ENCODE peak calls at places on chromosome 12, in seven cellular contexts. One of them, this sample, is unnamed.

GRCh38 chr12:116540617-116541152 is 18.5 kb upstream of the MAP1LC3B2 start:
- DNase-seq in AG04450: no peak
- DNase-seq in IMR-90: no peak
- DNase-seq in NB4: no peak
- DNase-seq in adrenal gland: no peak
- DNase-seq in dorsolateral prefrontal cortex: no peak
- DNase-seq in hepatocyte: no peak
- DNase-seq in this sample: peak; percentile 56

GRCh38 chr12:94049718-94050117 is 98.7 kb upstream of the PLXNC1 start:
- DNase-seq in NB4: no peak
- DNase-seq in hepatocyte: no peak
- DNase-seq in AG04450: no peak
- DNase-seq in adrenal gland: no peak
- DNase-seq in IMR-90: no peak
- DNase-seq in dorsolateral prefrontal cortex: no peak
- DNase-seq in this sample: no peak

GRCh38 chr12:103909811-103910210 is 20.4 kb upstream of the HSP90B1 start:
- DNase-seq in IMR-90: peak; percentile 37
- DNase-seq in AG04450: no peak
- DNase-seq in hepatocyte: no peak
- DNase-seq in NB4: no peak
- DNase-seq in dorsolateral prefrontal cortex: no peak
- DNase-seq in adrenal gland: no peak
- DNase-seq in this sample: peak; percentile 71

GRCh38 chr12:64998327-64999156 is 122.6 kb downstream of the WIF1 start:
- DNase-seq in dorsolateral prefrontal cortex: no peak
- DNase-seq in NB4: no peak
- DNase-seq in adrenal gland: no peak
- DNase-seq in IMR-90: no peak
- DNase-seq in AG04450: no peak
- DNase-seq in hepatocyte: peak; percentile 19
- DNase-seq in this sample: peak; percentile 7

GRCh38 chr12:132700212-132700913 is 10.3 kb upstream of the PGAM5 start:
- DNase-seq in dorsolateral prefrontal cortex: no peak
- DNase-seq in adrenal gland: no peak
- DNase-seq in AG04450: no peak
- DNase-seq in NB4: no peak
- DNase-seq in IMR-90: peak; percentile 35
- DNase-seq in hepatocyte: no peak
- DNase-seq in this sample: peak; percentile 51

GRCh38 chr12:120639771-120640721 is at the start of gene CABP1:
- DNase-seq in IMR-90: no peak
- DNase-seq in hepatocyte: peak; percentile 55
- DNase-seq in dorsolateral prefrontal cortex: peak; percentile 57
- DNase-seq in adrenal gland: no peak
- DNase-seq in NB4: peak; percentile 64
- DNase-seq in AG04450: no peak
- DNase-seq in this sample: no peak

GRCh38 chr12:98644433-98644711 is 216 bp downstream of the IKBIP start:
- DNase-seq in NB4: no peak
- DNase-seq in dorsolateral prefrontal cortex: no peak
- DNase-seq in hepatocyte: peak; percentile 62
- DNase-seq in adrenal gland: no peak
- DNase-seq in IMR-90: no peak
- DNase-seq in AG04450: no peak
- DNase-seq in this sample: no peak

GRCh38 chr12:58711968-58712367 is 208.3 kb downstream of the LRIG3 start:
- DNase-seq in hepatocyte: no peak
- DNase-seq in AG04450: peak; percentile 11
- DNase-seq in dorsolateral prefrontal cortex: no peak
- DNase-seq in adrenal gland: no peak
- DNase-seq in NB4: no peak
- DNase-seq in IMR-90: peak; percentile 80
- DNase-seq in this sample: peak; percentile 78

GRCh38 chr12:121582583-121583333 is 1.9 kb upstream of the KDM2B start:
- DNase-seq in NB4: peak; percentile 34
- DNase-seq in hepatocyte: no peak
- DNase-seq in adrenal gland: no peak
- DNase-seq in dorsolateral prefrontal cortex: no peak
- DNase-seq in AG04450: no peak
- DNase-seq in IMR-90: no peak
- DNase-seq in this sample: no peak

GRCh38 chr12:131494141-131494733 is 216.7 kb upstream of the SFSWAP start:
- DNase-seq in dorsolateral prefrontal cortex: no peak
- DNase-seq in hepatocyte: no peak
- DNase-seq in AG04450: no peak
- DNase-seq in NB4: no peak
- DNase-seq in adrenal gland: no peak
- DNase-seq in IMR-90: no peak
- DNase-seq in this sample: no peak

GRCh38 chr12:52794479-52795331 is 1.2 kb downstream of the KRT3 start:
- DNase-seq in adrenal gland: no peak
- DNase-seq in IMR-90: peak; percentile 37
- DNase-seq in AG04450: no peak
- DNase-seq in dorsolateral prefrontal cortex: no peak
- DNase-seq in hepatocyte: no peak
- DNase-seq in NB4: peak; percentile 50
- DNase-seq in this sample: peak; percentile 64

GRCh38 chr12:101928556-101928955 is 51.2 kb downstream of the DRAM1 start:
- DNase-seq in IMR-90: no peak
- DNase-seq in AG04450: no peak
- DNase-seq in NB4: peak; percentile 23
- DNase-seq in hepatocyte: no peak
- DNase-seq in adrenal gland: no peak
- DNase-seq in dorsolateral prefrontal cortex: no peak
- DNase-seq in this sample: no peak

GRCh38 chr12:102740157-102741032 is 176.6 kb downstream of the PAH start:
- DNase-seq in NB4: peak; percentile 45
- DNase-seq in adrenal gland: no peak
- DNase-seq in AG04450: no peak
- DNase-seq in dorsolateral prefrontal cortex: no peak
- DNase-seq in IMR-90: peak; percentile 36
- DNase-seq in hepatocyte: peak; percentile 67
- DNase-seq in this sample: peak; percentile 61

GRCh38 chr12:6494968-6495367 is 1.1 kb downstream of the NCAPD2 start:
- DNase-seq in AG04450: no peak
- DNase-seq in adrenal gland: no peak
- DNase-seq in hepatocyte: no peak
- DNase-seq in IMR-90: no peak
- DNase-seq in NB4: peak; percentile 73
- DNase-seq in dorsolateral prefrontal cortex: no peak
- DNase-seq in this sample: no peak
- H3K4me3 ChIP-seq in AG04450: peak overlapping the region; percentile 86
- H3K4me3 ChIP-seq in adrenal gland: no peak overlapping the region
- H3K4me3 ChIP-seq in hepatocyte: no peak overlapping the region
- H3K4me3 ChIP-seq in IMR-90: no peak overlapping the region
- H3K4me3 ChIP-seq in NB4: peak overlapping the region; percentile 95
- H3K4me3 ChIP-seq in dorsolateral prefrontal cortex: peak overlapping the region; percentile 74
- H3K4me3 ChIP-seq in this sample: peak overlapping the region; percentile 90

GRCh38 chr12:2273288-2273687 is 220.5 kb downstream of the CACNA1C start:
- DNase-seq in hepatocyte: no peak
- DNase-seq in adrenal gland: no peak
- DNase-seq in IMR-90: peak; percentile 83
- DNase-seq in NB4: no peak
- DNase-seq in AG04450: no peak
- DNase-seq in dorsolateral prefrontal cortex: no peak
- DNase-seq in this sample: peak; percentile 80
- TF ChIP-seq CTCF in hepatocyte: no peak
- TF ChIP-seq CTCF in adrenal gland: no peak
- TF ChIP-seq CTCF in IMR-90: peak; percentile 75
- TF ChIP-seq CTCF in NB4: no peak
- TF ChIP-seq CTCF in AG04450: peak; percentile 55
- TF ChIP-seq CTCF in dorsolateral prefrontal cortex: no peak
- TF ChIP-seq CTCF in this sample: peak; percentile 59

GRCh38 chr12:106953352-106954260 is 2.1 kb upstream of the TMEM263 start:
- DNase-seq in adrenal gland: no peak
- DNase-seq in AG04450: no peak
- DNase-seq in dorsolateral prefrontal cortex: no peak
- DNase-seq in hepatocyte: no peak
- DNase-seq in NB4: no peak
- DNase-seq in IMR-90: peak; percentile 4
- DNase-seq in this sample: no peak
- H3K4me3 ChIP-seq in adrenal gland: no peak overlapping the region
- H3K4me3 ChIP-seq in AG04450: no peak overlapping the region
- H3K4me3 ChIP-seq in dorsolateral prefrontal cortex: no peak overlapping the region
- H3K4me3 ChIP-seq in hepatocyte: no peak overlapping the region
- H3K4me3 ChIP-seq in NB4: no peak overlapping the region
- H3K4me3 ChIP-seq in IMR-90: no peak overlapping the region
- H3K4me3 ChIP-seq in this sample: no peak overlapping the region

GRCh38 chr12:13079440-13079906 is 24.0 kb downstream of the GSG1 start:
- DNase-seq in IMR-90: no peak
- DNase-seq in dorsolateral prefrontal cortex: no peak
- DNase-seq in NB4: no peak
- DNase-seq in AG04450: no peak
- DNase-seq in hepatocyte: no peak
- DNase-seq in adrenal gland: no peak
- DNase-seq in this sample: no peak
- TF ChIP-seq CTCF in IMR-90: no peak
- TF ChIP-seq CTCF in dorsolateral prefrontal cortex: no peak
- TF ChIP-seq CTCF in NB4: no peak
- TF ChIP-seq CTCF in AG04450: peak; percentile 20
- TF ChIP-seq CTCF in hepatocyte: peak; percentile 3
- TF ChIP-seq CTCF in adrenal gland: no peak
- TF ChIP-seq CTCF in this sample: no peak

GRCh38 chr12:48008349-48008748 is 4.1 kb upstream of the COL2A1 start:
- DNase-seq in dorsolateral prefrontal cortex: no peak
- DNase-seq in hepatocyte: no peak
- DNase-seq in IMR-90: no peak
- DNase-seq in adrenal gland: no peak
- DNase-seq in NB4: no peak
- DNase-seq in AG04450: no peak
- DNase-seq in this sample: no peak
- H3K4me3 ChIP-seq in dorsolateral prefrontal cortex: no peak overlapping the region
- H3K4me3 ChIP-seq in hepatocyte: no peak overlapping the region
- H3K4me3 ChIP-seq in IMR-90: no peak overlapping the region
- H3K4me3 ChIP-seq in adrenal gland: no peak overlapping the region
- H3K4me3 ChIP-seq in NB4: no peak overlapping the region
- H3K4me3 ChIP-seq in AG04450: no peak overlapping the region
- H3K4me3 ChIP-seq in this sample: no peak overlapping the region

DNA sequence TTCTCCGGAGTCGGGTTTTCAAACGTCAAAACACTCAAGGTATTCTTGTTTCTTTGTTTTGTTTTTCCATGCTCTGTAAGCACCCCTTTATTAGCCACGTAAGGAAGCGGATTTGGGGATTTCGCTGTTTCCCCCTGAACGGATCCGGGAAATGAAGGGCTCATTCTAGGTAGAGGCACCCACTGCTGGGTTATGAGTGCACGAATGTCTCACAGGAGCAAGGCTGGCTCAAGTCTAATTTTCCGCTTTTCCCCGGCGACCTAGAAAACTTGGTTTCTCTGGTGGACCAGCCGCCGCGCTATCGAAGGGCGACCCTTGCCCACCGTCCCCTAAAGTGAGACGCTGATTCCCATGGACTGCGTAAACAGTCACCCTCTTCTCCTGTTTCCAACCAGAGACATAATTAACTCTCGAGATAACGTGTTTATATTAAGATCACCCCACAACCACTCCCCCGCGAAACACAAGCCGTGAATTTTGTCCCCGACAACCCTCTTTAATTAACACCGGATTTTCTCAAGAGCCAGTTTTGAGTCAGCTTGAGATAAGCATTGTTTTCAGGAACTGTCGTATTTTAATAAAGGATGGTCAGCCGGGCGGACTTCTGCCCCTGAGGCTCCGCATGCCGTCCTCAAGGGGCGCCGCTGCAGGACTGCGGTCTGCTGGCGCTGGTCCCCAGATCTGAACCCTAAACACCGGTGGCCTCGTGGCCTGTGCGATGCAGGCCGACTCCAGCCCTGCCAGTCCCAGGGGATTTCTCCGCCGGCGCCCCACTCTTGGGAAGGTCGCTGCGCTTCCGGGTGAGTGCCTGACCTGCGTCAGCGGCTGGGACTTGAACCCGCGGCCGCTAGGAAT is 523 bp upstream of the ABCC9 start:
- DNase-seq in IMR-90: peak; percentile 26
- DNase-seq in adrenal gland: peak; percentile 67
- DNase-seq in AG04450: no peak
- DNase-seq in dorsolateral prefrontal cortex: no peak
- DNase-seq in NB4: no peak
- DNase-seq in hepatocyte: peak; percentile 75
- DNase-seq in this sample: peak; percentile 43
- TF ChIP-seq CTCF in IMR-90: peak; percentile 42
- TF ChIP-seq CTCF in adrenal gland: peak; percentile 50
- TF ChIP-seq CTCF in AG04450: peak; percentile 62
- TF ChIP-seq CTCF in dorsolateral prefrontal cortex: no peak
- TF ChIP-seq CTCF in NB4: no peak
- TF ChIP-seq CTCF in hepatocyte: peak; percentile 54
- TF ChIP-seq CTCF in this sample: peak; percentile 49

GRCh38 chr12:9759680-9760592 is 765 bp downstream of the CD69 start:
- DNase-seq in NB4: no peak
- DNase-seq in hepatocyte: no peak
- DNase-seq in AG04450: no peak
- DNase-seq in adrenal gland: no peak
- DNase-seq in IMR-90: no peak
- DNase-seq in dorsolateral prefrontal cortex: no peak
- DNase-seq in this sample: no peak

GRCh38 chr12:9762369-9762768 is 1.7 kb upstream of the CD69 start:
- DNase-seq in IMR-90: no peak
- DNase-seq in adrenal gland: no peak
- DNase-seq in NB4: no peak
- DNase-seq in hepatocyte: no peak
- DNase-seq in dorsolateral prefrontal cortex: no peak
- DNase-seq in AG04450: no peak
- DNase-seq in this sample: no peak

GRCh38 chr12:9763025-9763424 is 2.3 kb upstream of the CD69 start:
- DNase-seq in hepatocyte: no peak
- DNase-seq in AG04450: no peak
- DNase-seq in dorsolateral prefrontal cortex: no peak
- DNase-seq in NB4: peak; percentile 34
- DNase-seq in adrenal gland: no peak
- DNase-seq in IMR-90: no peak
- DNase-seq in this sample: no peak

GRCh38 chr12:9761407-9761736 is 671 bp upstream of the CD69 start:
- DNase-seq in NB4: no peak
- DNase-seq in dorsolateral prefrontal cortex: no peak
- DNase-seq in IMR-90: no peak
- DNase-seq in hepatocyte: no peak
- DNase-seq in adrenal gland: no peak
- DNase-seq in AG04450: no peak
- DNase-seq in this sample: no peak

GRCh38 chr12:9760699-9761406 is at the start of gene CD69:
- DNase-seq in IMR-90: no peak
- DNase-seq in hepatocyte: no peak
- DNase-seq in AG04450: no peak
- DNase-seq in adrenal gland: peak; percentile 25
- DNase-seq in NB4: no peak
- DNase-seq in dorsolateral prefrontal cortex: no peak
- DNase-seq in this sample: no peak
- H3K4me3 ChIP-seq in IMR-90: no peak within 1 kb of the TSS
- H3K4me3 ChIP-seq in hepatocyte: no peak within 1 kb of the TSS
- H3K4me3 ChIP-seq in AG04450: no peak within 1 kb of the TSS
- H3K4me3 ChIP-seq in adrenal gland: no peak within 1 kb of the TSS
- H3K4me3 ChIP-seq in NB4: no peak within 1 kb of the TSS
- H3K4me3 ChIP-seq in dorsolateral prefrontal cortex: peak within 1 kb of the TSS; percentile 38
- H3K4me3 ChIP-seq in this sample: no peak within 1 kb of the TSS

GRCh38 chr12:86122846-86123468 is 133.2 kb downstream of the MGAT4C start:
- DNase-seq in adrenal gland: no peak
- DNase-seq in IMR-90: peak; percentile 2
- DNase-seq in NB4: no peak
- DNase-seq in hepatocyte: no peak
- DNase-seq in dorsolateral prefrontal cortex: no peak
- DNase-seq in AG04450: no peak
- DNase-seq in this sample: no peak

GRCh38 chr12:86117711-86118110 is 138.5 kb downstream of the MGAT4C start:
- DNase-seq in IMR-90: peak; percentile 4
- DNase-seq in NB4: no peak
- DNase-seq in dorsolateral prefrontal cortex: no peak
- DNase-seq in AG04450: no peak
- DNase-seq in hepatocyte: no peak
- DNase-seq in adrenal gland: no peak
- DNase-seq in this sample: no peak

GRCh38 chr12:86118161-86118560 is 138.0 kb downstream of the MGAT4C start:
- DNase-seq in hepatocyte: no peak
- DNase-seq in adrenal gland: no peak
- DNase-seq in AG04450: no peak
- DNase-seq in IMR-90: no peak
- DNase-seq in NB4: no peak
- DNase-seq in dorsolateral prefrontal cortex: no peak
- DNase-seq in this sample: no peak
- TF ChIP-seq CTCF in hepatocyte: no peak
- TF ChIP-seq CTCF in adrenal gland: no peak
- TF ChIP-seq CTCF in AG04450: no peak
- TF ChIP-seq CTCF in IMR-90: no peak
- TF ChIP-seq CTCF in NB4: no peak
- TF ChIP-seq CTCF in dorsolateral prefrontal cortex: no peak
- TF ChIP-seq CTCF in this sample: no peak

This sample was measured in AG10803.